ENCODE peak calls at places on chromosomes 7 and 10, in four cellular contexts. V, K, C and Y are unnamed samples.

GRCh38 chr7:1985071-1985470 is 247.7 kb downstream of the MAD1L1 start:
- DNase-seq in V (no peak), K (no peak), C (no peak), Y (no peak)

GRCh38 chr7:112485766-112486165 is 5.0 kb downstream of the LSMEM1 start:
- DNase-seq in V (no peak), K (no peak), C (no peak), Y (no peak)

GRCh38 chr10:49735848-49736563 is 26.1 kb downstream of the OGDHL start:
- DNase-seq in V (no peak), K (no peak), C (no peak), Y (no peak)

GRCh38 chr7:5424689-5425506 is 1.3 kb upstream of the TNRC18 start:
- DNase-seq in V (no peak), K (peak), C (peak), Y (no peak)

GRCh38 chr7:142854505-142855400 is at the start of gene EPHB6:
- DNase-seq in V (no peak), K (peak), C (peak), Y (peak)

GRCh38 chr10:79393221-79393923 is 46.1 kb downstream of the PPIF start:
- DNase-seq in V (no peak), K (no peak), C (no peak), Y (no peak)

GRCh38 chr7:22002731-22003130 is 57.0 kb upstream of the CDCA7L start:
- DNase-seq in V (no peak), K (no peak), C (no peak), Y (no peak)

GRCh38 chr7:149027055-149027454 is 1.2 kb downstream of the PDIA4 start:
- DNase-seq in V (no peak), K (no peak), C (no peak), Y (no peak)